ENCODE peak calls at places on chromosome 20, in four cellular contexts. One of them, this sample, is unnamed.

GRCh38 chr20:4830212-4830607 is 108.5 kb downstream of the PRND start:
- DNase-seq in cardiac muscle cell: no peak
- DNase-seq in endothelial cell: no peak
- DNase-seq in cortex of kidney: no peak
- DNase-seq in this sample: no peak

GRCh38 chr20:43749734-43750294 is 23.0 kb upstream of the GTSF1L start:
- DNase-seq in cardiac muscle cell: peak; percentile 62
- DNase-seq in endothelial cell: peak; percentile 94
- DNase-seq in cortex of kidney: no peak
- DNase-seq in this sample: peak; percentile 75

GRCh38 chr20:57711311-57711712 is 1.5 kb upstream of the PMEPA1 start:
- DNase-seq in cardiac muscle cell: no peak
- DNase-seq in endothelial cell: no peak
- DNase-seq in cortex of kidney: no peak
- DNase-seq in this sample: no peak

GRCh38 chr20:24208652-24209051 is 220.1 kb upstream of the GGTLC1 start:
- DNase-seq in cardiac muscle cell: no peak
- DNase-seq in endothelial cell: peak; percentile 48
- DNase-seq in cortex of kidney: no peak
- DNase-seq in this sample: peak; percentile 77

GRCh38 chr20:25046181-25046641 is 11.7 kb downstream of the ACSS1 start:
- DNase-seq in cardiac muscle cell: no peak
- DNase-seq in endothelial cell: no peak
- DNase-seq in cortex of kidney: no peak
- DNase-seq in this sample: no peak

GRCh38 chr20:7087803-7088202 is 320.3 kb downstream of the BMP2 start:
- DNase-seq in cardiac muscle cell: no peak
- DNase-seq in endothelial cell: no peak
- DNase-seq in cortex of kidney: no peak
- DNase-seq in this sample: no peak

GRCh38 chr20:33945391-33946079 is 48.2 kb upstream of the RALY start:
- DNase-seq in cardiac muscle cell: peak; percentile 79
- DNase-seq in endothelial cell: no peak
- DNase-seq in cortex of kidney: no peak
- DNase-seq in this sample: no peak

GRCh38 chr20:40540163-40540562 is 148.9 kb downstream of the MAFB start:
- DNase-seq in cardiac muscle cell: no peak
- DNase-seq in endothelial cell: no peak
- DNase-seq in cortex of kidney: no peak
- DNase-seq in this sample: no peak

This sample was measured in WERI-Rb-1.